ENCODE peak calls at places on chromosomes 4 and X, in five cellular contexts. M, T, F, O and E are unnamed samples.
A peak's percentile ranks its signal among the peaks of the same experiment; 100 is the strongest.

GRCh38 chr4:4507403-4507802 is 34.4 kb downstream of the STX18 start:
- DNase-seq in M (no peak), T (no peak), F (no peak), O (no peak), E (no peak)

GRCh38 chrX:55908685-55909212 is 191.2 kb downstream of the RRAGB start:
- DNase-seq in M (peak; percentile 9), T (no peak), F (no peak), O (no peak), E (no peak)

GRCh38 chr4:137664055-137664405 is 131.7 kb upstream of the PCDH18 start:
- DNase-seq in M (no peak), T (no peak), F (no peak), O (no peak), E (no peak)

GRCh38 chr4:184165291-184165690 is 52.4 kb downstream of the ENPP6 start:
- DNase-seq in M (no peak), T (no peak), F (no peak), O (no peak), E (no peak)

GRCh38 chr4:153639556-153640475 is 44.3 kb upstream of the TLR2 start:
- DNase-seq in M (no peak), T (no peak), F (no peak), O (no peak), E (no peak)

GRCh38 chr4:152010680-152011079 is 249.9 kb upstream of the GATB start:
- DNase-seq in M (peak; percentile 85), T (no peak), F (peak; percentile 16), O (no peak), E (peak; percentile 79)

GRCh38 chrX:97563531-97564133 is 679.9 kb downstream of the RPA4 start:
- DNase-seq in M (peak; percentile 71), T (no peak), F (peak; percentile 5), O (peak; percentile 41), E (peak; percentile 4)

GRCh38 chr4:38581708-38582107 is 82.3 kb upstream of the KLF3 start:
- DNase-seq in M (no peak), T (no peak), F (no peak), O (no peak), E (no peak)

GRCh38 chr4:128782076-128782715 is 27.3 kb upstream of the JADE1 start:
- DNase-seq in M (peak; percentile 66), T (no peak), F (peak; percentile 59), O (peak; percentile 9), E (peak; percentile 56)

GRCh38 chr4:67288964-67289363 is 256.3 kb downstream of the CENPC start:
- DNase-seq in M (no peak), T (no peak), F (no peak), O (no peak), E (no peak)

GRCh38 chrX:8849462-8849861 is 48.3 kb upstream of the FAM9A start:
- DNase-seq in M (no peak), T (no peak), F (no peak), O (no peak), E (no peak)

GRCh38 chr4:86757468-86757867 is 91.7 kb downstream of the SLC10A6 start:
- DNase-seq in M (no peak), T (no peak), F (no peak), O (no peak), E (no peak)

GRCh38 chr4:170853422-170854021 is 763.8 kb upstream of the AADAT start:
- DNase-seq in M (no peak), T (no peak), F (no peak), O (peak; percentile 14), E (no peak)

GRCh38 chr4:113160548-113160947 is 111.1 kb downstream of the ANK2 start:
- DNase-seq in M (no peak), T (no peak), F (no peak), O (no peak), E (no peak)

GRCh38 chr4:138162259-138162658 is 79.9 kb downstream of the SLC7A11 start:
- DNase-seq in M (no peak), T (no peak), F (no peak), O (no peak), E (no peak)

GRCh38 chr4:154618708-154619315 is 6.4 kb upstream of the FGG start:
- DNase-seq in M (peak; percentile 51), T (peak; percentile 28), F (peak; percentile 22), O (peak; percentile 8), E (peak; percentile 33)

GRCh38 chr4:86918539-86919072 is 16.2 kb upstream of the AFF1 start:
- DNase-seq in M (no peak), T (no peak), F (no peak), O (no peak), E (no peak)

GRCh38 chr4:80196259-80197131 is 808 bp upstream of the PRDM8 start:
- DNase-seq in M (no peak), T (no peak), F (no peak), O (no peak), E (no peak)

GRCh38 chr4:100581337-100581736 is 63.5 kb upstream of the EMCN start:
- DNase-seq in M (no peak), T (no peak), F (no peak), O (peak; percentile 5), E (no peak)

GRCh38 chr4:36333303-36333877 is 52.0 kb downstream of the DTHD1 start:
- DNase-seq in M (no peak), T (no peak), F (no peak), O (no peak), E (no peak)

GRCh38 chrX:39896951-39897740 is 200.6 kb downstream of the BCOR start:
- DNase-seq in M (no peak), T (no peak), F (no peak), O (peak; percentile 84), E (no peak)

GRCh38 chrX:136292656-136293055 is 8.1 kb upstream of the ADGRG4 start:
- DNase-seq in M (no peak), T (no peak), F (no peak), O (no peak), E (no peak)

GRCh38 chr4:138200236-138200590 is 41.9 kb downstream of the SLC7A11 start:
- DNase-seq in M (no peak), T (no peak), F (no peak), O (no peak), E (no peak)

GRCh38 chr4:38976308-38976707 is 55.9 kb downstream of the TMEM156 start:
- DNase-seq in M (no peak), T (no peak), F (no peak), O (no peak), E (no peak)

GRCh38 chr4:89284828-89285227 is 22.8 kb downstream of the GPRIN3 start:
- DNase-seq in M (no peak), T (no peak), F (no peak), O (peak; percentile 12), E (no peak)